ENCODE peak calls at places on chromosomes 2 and 18, in seven cellular contexts. B, Y, W, Z, L, T and U are unnamed samples.

GRCh38 chr18:48781990-48782368 is 168.8 kb downstream of the SMAD7 start:
- DNase-seq in B (no peak), W (no peak), L (no peak), T (no peak), Y (no peak), Z (no peak), U (no peak)

GRCh38 chr2:152304845-152305244 is 30.1 kb upstream of the FMNL2 start:
- DNase-seq in L (no peak), Y (peak; percentile 19), Z (peak; percentile 31), W (no peak), B (no peak), T (peak; percentile 58), U (no peak)

GRCh38 chr2:28355521-28356094 is 37.0 kb upstream of the FOSL2 start:
- DNase-seq in B (peak; percentile 67), T (no peak), Z (no peak), L (no peak), W (no peak), Y (no peak), U (no peak)

GRCh38 chr18:12744103-12744502 is 41.3 kb downstream of the PSMG2 start:
- DNase-seq in T (peak; percentile 50), W (no peak), Z (peak; percentile 67), B (no peak), L (peak; percentile 47), Y (peak; percentile 69), U (no peak)

GRCh38 chr2:98458207-98458606 is 13.5 kb downstream of the INPP4A start:
- DNase-seq in L (no peak), Y (peak; percentile 41), T (no peak), B (no peak), Z (no peak), W (no peak), U (no peak)

GRCh38 chr2:21890041-21890440 is 766.3 kb downstream of the TDRD15 start:
- DNase-seq in L (no peak), Z (no peak), T (no peak), B (no peak), W (no peak), Y (no peak), U (no peak)

GRCh38 chr2:236109061-236109460 is 59.1 kb downstream of the GBX2 start:
- DNase-seq in Y (no peak), B (no peak), Z (no peak), L (no peak), T (no peak), W (no peak), U (no peak)

GRCh38 chr2:16167471-16168426 is 227.4 kb downstream of the MYCN start:
- DNase-seq in B (no peak), Z (no peak), W (no peak), Y (no peak), T (no peak), L (no peak), U (no peak)

GRCh38 chr2:43623052-43623451 is 14.0 kb upstream of the PLEKHH2 start:
- DNase-seq in T (no peak), Y (no peak), Z (no peak), W (no peak), B (peak; percentile 49), L (no peak), U (no peak)

GRCh38 chr2:85398426-85399182 is 11.6 kb downstream of the CAPG start:
- DNase-seq in Z (no peak), L (no peak), B (no peak), Y (no peak), T (no peak), W (no peak), U (no peak)

GRCh38 chr18:35588995-35589394 is 7.5 kb downstream of the GALNT1 start:
- DNase-seq in Y (no peak), Z (no peak), W (no peak), B (no peak), L (no peak), T (no peak), U (no peak)

GRCh38 chr2:59824314-59824713 is 729.1 kb downstream of the BCL11A start:
- DNase-seq in Y (no peak), W (no peak), Z (no peak), T (no peak), L (no peak), B (no peak), U (no peak)